ENCODE peak calls at places on chromosomes 6 and 20, in four cellular contexts. E is kidney glomerular epithelial cell; S is midbrain; G is activated T-helper 2 cell treated with anti-CD3 and anti-CD28 coated beads, Interferon-gamma antibody, Interleukin-2, Interleukin-4, amounts not matched to agents 10 μg/mL and 5 μg/mL and 100 μg/mL, durations not matched to agents 14 hours and 24 hours and 36 hours. R is an unnamed sample.

GRCh38 chr20:51084598-51084997 is 61.7 kb upstream of the KCNG1 start:
- DNase-seq in E (no peak), S (no peak), G (no peak), R (no peak)

GRCh38 chr6:33628401-33628964 is 7.4 kb downstream of the ITPR3 start:
- DNase-seq in E (no peak), S (no peak), G (no peak), R (no peak)

GRCh38 chr6:149109397-149110070 is 208.0 kb upstream of the TAB2 start:
- DNase-seq in E (no peak), S (no peak), G (no peak), R (no peak)

GRCh38 chr6:16238057-16238657 is at the start of gene GMPR:
- DNase-seq in E (peak; percentile 13), S (peak; percentile 60), G (peak; percentile 78), R (peak; percentile 54)

GRCh38 chr6:37575221-37575620 is 75.5 kb upstream of the CCDC167 start:
- DNase-seq in E (no peak), S (no peak), G (no peak), R (no peak)

GRCh38 chr6:40205801-40206200 is 271.5 kb upstream of the MOCS1 start:
- DNase-seq in E (no peak), S (no peak), G (no peak), R (no peak)

GRCh38 chr6:36716476-36717093 is 19.0 kb downstream of the RAB44 start:
- DNase-seq in E (no peak), S (no peak), G (no peak), R (no peak)

GRCh38 chr6:45970326-45970725 is 45.3 kb downstream of the CLIC5 start:
- DNase-seq in E (no peak), S (no peak), G (no peak), R (no peak)

GRCh38 chr6:166104107-166104506 is 63.5 kb downstream of the TBXT start:
- DNase-seq in E (no peak), S (no peak), G (no peak), R (no peak)

GRCh38 chr6:126118058-126118759 is 131.9 kb downstream of the TRMT11 start:
- DNase-seq in E (no peak), S (no peak), G (no peak), R (no peak)

GRCh38 chr6:146047356-146047755 is 18.5 kb downstream of the GRM1 start:
- DNase-seq in E (no peak), S (no peak), G (no peak), R (peak; percentile 76)

GRCh38 chr6:67449602-67450001 is 1185.5 kb upstream of the ADGRB3 start:
- DNase-seq in E (no peak), S (no peak), G (no peak), R (no peak)

GRCh38 chr6:125508793-125509192 is 207.0 kb upstream of the HDDC2 start:
- DNase-seq in E (no peak), S (no peak), G (no peak), R (no peak)

GRCh38 chr6:21185849-21186478 is 407.6 kb upstream of the SOX4 start:
- DNase-seq in E (no peak), S (no peak), G (no peak), R (no peak)

GRCh38 chr20:19129976-19130612 is 82.3 kb upstream of the SLC24A3 start:
- DNase-seq in E (no peak), S (no peak), G (no peak), R (peak; percentile 57)

GRCh38 chr6:113855500-113856010 is 1.6 kb upstream of the MARCKS start:
- DNase-seq in E (peak; percentile 44), S (peak; percentile 75), G (no peak), R (peak; percentile 33)

GRCh38 chr6:6825986-6826901 is 237.7 kb downstream of the LY86 start:
- DNase-seq in E (no peak), S (no peak), G (no peak), R (peak; percentile 9)

GRCh38 chr6:143674466-143675114 is 3.2 kb upstream of the PHACTR2 start:
- DNase-seq in E (no peak), S (no peak), G (no peak), R (no peak)

GRCh38 chr20:47196091-47197081 is 160.1 kb downstream of the ZMYND8 start:
- DNase-seq in E (peak; percentile 36), S (peak; percentile 71), G (peak; percentile 69), R (peak; percentile 76)

R was measured in cerebellum.